ENCODE peak calls at places on chromosomes 7 and 10, in eight cellular contexts. Z, T, D, N, F, I, Q and S are unnamed samples.

GRCh38 chr7:157523371-157523765 is 186.6 kb downstream of the DNAJB6 start:
- DNase-seq in Z (no peak), T (no peak), D (no peak), N (peak; percentile 78), F (no peak), I (no peak), Q (no peak), S (no peak)

GRCh38 chr7:22445140-22445722 is 54.8 kb downstream of the STEAP1B start:
- DNase-seq in Z (no peak), T (peak; percentile 52), D (peak; percentile 8), N (peak; percentile 92), F (peak; percentile 60), I (peak; percentile 89), Q (no peak), S (no peak)

GRCh38 chr7:156932006-156932405 is 17.5 kb upstream of the NOM1 start:
- DNase-seq in Z (no peak), T (no peak), D (no peak), N (no peak), F (no peak), I (peak; percentile 51), Q (no peak), S (no peak)

GRCh38 chr10:69730251-69731156 is 71.2 kb upstream of the COL13A1 start:
- DNase-seq in Z (no peak), T (no peak), D (peak; percentile 63), N (no peak), F (no peak), I (no peak), Q (no peak), S (peak; percentile 56)

GRCh38 chr7:17472939-17473338 is 174.5 kb downstream of the AHR start:
- DNase-seq in Z (no peak), T (no peak), D (no peak), N (no peak), F (no peak), I (no peak), Q (no peak), S (no peak)

GRCh38 chr10:122348512-122348911 is 26.0 kb upstream of the PLEKHA1 start:
- DNase-seq in Z (no peak), T (no peak), D (no peak), N (no peak), F (peak; percentile 17), I (no peak), Q (no peak), S (no peak)

GRCh38 chr7:886626-887487 is 10.5 kb downstream of the GET4 start:
- DNase-seq in Z (no peak), T (no peak), D (no peak), N (no peak), F (no peak), I (no peak), Q (no peak), S (no peak)

GRCh38 chr7:23471090-23471859 is 984 bp upstream of the IGF2BP3 start:
- DNase-seq in Z (peak; percentile 95), T (peak; percentile 92), D (peak; percentile 68), N (no peak), F (peak; percentile 91), I (peak; percentile 84), Q (peak; percentile 66), S (peak; percentile 93)